ENCODE peak calls at places on chromosomes 13 and 19, in ten cellular contexts. X is kidney; I is ascending aorta; Y is stimulated activated CD8-positive, alpha-beta memory T cell treated with anti-CD3 and anti-CD28 coated beads, Interleukin-7, amount 100 ng/mL, for 24 hours; Z is body of pancreas; V is astrocyte of the cerebellum; G is kidney epithelial cell; P is T-helper 2 cell treated with Interferon-gamma antibody and Interleukin-4, amounts not matched to agents 5 μg/mL and 100 μg/mL, for 36 hours; A is CD4-positive, alpha-beta T cell; N is vagina. U is an unnamed sample.

GRCh38 chr19:5827891-5828660 is 11.4 kb downstream of the FUT6 start:
- DNase-seq in X (peak; percentile 97), I (peak; percentile 49), Y (peak; percentile 84), Z (peak; percentile 85), V (peak; percentile 70), G (peak; percentile 66), P (peak; percentile 99), A (peak; percentile 95), N (no peak), U (peak; percentile 86)

GRCh38 chr19:50447750-50448149 is 15.1 kb downstream of the MYBPC2 start:
- DNase-seq in X (no peak), I (no peak), Y (no peak), Z (no peak), V (no peak), G (no peak), P (no peak), A (no peak), N (no peak), U (no peak)

GRCh38 chr19:2973229-2973628 is 4.1 kb upstream of the TLE6 start:
- DNase-seq in X (peak; percentile 93), I (no peak), Y (no peak), Z (no peak), V (no peak), G (no peak), P (no peak), A (no peak), N (no peak), U (no peak)

GRCh38 chr19:35560271-35560670 is 3.2 kb downstream of the ATP4A start:
- DNase-seq in X (peak; percentile 53), I (no peak), Y (no peak), Z (no peak), V (no peak), G (no peak), P (no peak), A (no peak), N (no peak), U (no peak)

GRCh38 chr19:48806818-48807589 is 3.8 kb downstream of the BCAT2 start:
- DNase-seq in X (peak; percentile 68), I (no peak), Y (no peak), Z (peak; percentile 47), V (no peak), G (no peak), P (no peak), A (no peak), N (no peak), U (peak; percentile 37)

GRCh38 chr19:2492870-2493269 is 16.9 kb downstream of the GADD45B start:
- DNase-seq in X (no peak), I (no peak), Y (no peak), Z (no peak), V (no peak), G (no peak), P (no peak), A (no peak), N (no peak), U (no peak)

GRCh38 chr13:109385161-109385560 is 401.2 kb downstream of the IRS2 start:
- DNase-seq in X (no peak), I (no peak), Y (no peak), Z (no peak), V (peak; percentile 50), G (no peak), P (no peak), A (no peak), N (no peak), U (peak; percentile 58)

GRCh38 chr13:72229067-72229466 is 362.1 kb upstream of the DACH1 start:
- DNase-seq in X (no peak), I (no peak), Y (no peak), Z (no peak), V (no peak), G (no peak), P (no peak), A (no peak), N (no peak), U (no peak)

GRCh38 chr13:29704648-29705047 is 109.2 kb upstream of the SLC7A1 start:
- DNase-seq in X (no peak), I (no peak), Y (no peak), Z (no peak), V (no peak), G (no peak), P (no peak), A (no peak), N (peak; percentile 49), U (peak; percentile 40)

GRCh38 chr13:42525035-42525504 is 48.9 kb upstream of the TNFSF11 start:
- DNase-seq in X (no peak), I (no peak), Y (no peak), Z (no peak), V (peak; percentile 47), G (peak; percentile 88), P (no peak), A (no peak), N (no peak), U (peak; percentile 44)

GRCh38 chr13:90416519-90416918 is 931.0 kb upstream of the MIR17HG start:
- DNase-seq in X (no peak), I (no peak), Y (no peak), Z (no peak), V (no peak), G (peak; percentile 14), P (no peak), A (no peak), N (no peak), U (peak; percentile 80)

GRCh38 chr13:21420706-21421105 is 38.4 kb downstream of the ZDHHC20 start:
- DNase-seq in X (no peak), I (no peak), Y (no peak), Z (no peak), V (no peak), G (peak; percentile 10), P (no peak), A (no peak), N (no peak), U (peak; percentile 12)

GRCh38 chr13:102294407-102295018 is 107.3 kb downstream of the FGF14 start:
- DNase-seq in X (no peak), I (no peak), Y (no peak), Z (no peak), V (no peak), G (no peak), P (no peak), A (no peak), N (no peak), U (no peak)

GRCh38 chr13:111424134-111424533 is 103.7 kb downstream of the TEX29 start:
- DNase-seq in X (no peak), I (no peak), Y (no peak), Z (no peak), V (no peak), G (no peak), P (no peak), A (no peak), N (no peak), U (no peak)

GRCh38 chr19:55345818-55346724 is 6.4 kb downstream of the KMT5C start:
- DNase-seq in X (peak; percentile 70), I (no peak), Y (no peak), Z (no peak), V (no peak), G (no peak), P (no peak), A (no peak), N (no peak), U (no peak)

GRCh38 chr13:96075953-96076543 is 13.9 kb upstream of the HS6ST3 start:
- DNase-seq in X (no peak), I (no peak), Y (no peak), Z (no peak), V (no peak), G (no peak), P (no peak), A (no peak), N (no peak), U (peak; percentile 26)

GRCh38 chr19:44585371-44586141 is 27.8 kb upstream of the IGSF23 start:
- DNase-seq in X (no peak), I (no peak), Y (no peak), Z (no peak), V (no peak), G (no peak), P (no peak), A (no peak), N (no peak), U (peak; percentile 51)

GRCh38 chr13:110433014-110433413 is 125.9 kb downstream of the COL4A2 start:
- DNase-seq in X (peak; percentile 89), I (no peak), Y (no peak), Z (no peak), V (no peak), G (no peak), P (no peak), A (no peak), N (no peak), U (no peak)

GRCh38 chr19:40460185-40460584 is 5.4 kb downstream of the BLVRB start:
- DNase-seq in X (no peak), I (no peak), Y (no peak), Z (no peak), V (no peak), G (no peak), P (no peak), A (no peak), N (no peak), U (no peak)

GRCh38 chr13:25394661-25395060 is 22.9 kb downstream of the ATP8A2 start:
- DNase-seq in X (no peak), I (no peak), Y (no peak), Z (no peak), V (no peak), G (no peak), P (no peak), A (no peak), N (no peak), U (no peak)

GRCh38 chr19:23943411-23943810 is 28.7 kb downstream of the ZNF726 start:
- DNase-seq in X (no peak), I (no peak), Y (no peak), Z (no peak), V (no peak), G (no peak), P (no peak), A (no peak), N (no peak), U (no peak)

GRCh38 chr13:27789495-27790303 is 2.6 kb upstream of the GSX1 start:
- DNase-seq in X (no peak), I (no peak), Y (no peak), Z (no peak), V (no peak), G (no peak), P (no peak), A (no peak), N (no peak), U (no peak)

GRCh38 chr19:1136201-1136600 is 32.4 kb downstream of the GPX4 start:
- DNase-seq in X (no peak), I (no peak), Y (no peak), Z (no peak), V (no peak), G (no peak), P (no peak), A (no peak), N (no peak), U (no peak)